ENCODE peak calls at places on chromosomes 4 and X, in four cellular contexts. B is adrenal gland, D is cerebellar cortex, J is renal cortical epithelial cell. N is an unnamed sample.

GRCh38 chr4:156568041-156568440 is 403.6 kb downstream of the PDGFC start:
- DNase-seq in B (no peak), D (no peak), J (no peak), N (no peak)

GRCh38 chrX:138011461-138011860 is 445.5 kb downstream of the ZIC3 start:
- DNase-seq in B (no peak), D (no peak), J (no peak), N (no peak)

GRCh38 chr4:162683659-162684370 is 482.9 kb downstream of the NAF1 start:
- DNase-seq in B (no peak), D (no peak), J (peak; percentile 83), N (no peak)

GRCh38 chr4:123826896-123827295 is 430.3 kb downstream of the SPRY1 start:
- DNase-seq in B (peak; percentile 56), D (no peak), J (no peak), N (no peak)

GRCh38 chr4:15368906-15369305 is 58.9 kb upstream of the C1QTNF7 start:
- DNase-seq in B (no peak), D (no peak), J (no peak), N (no peak)

GRCh38 chr4:92307156-92307555 is 3.4 kb downstream of the GRID2 start:
- DNase-seq in B (no peak), D (peak; percentile 69), J (no peak), N (no peak)

GRCh38 chrX:51395807-51396728 is 63.4 kb downstream of the NUDT10 start:
- DNase-seq in B (peak; percentile 47), D (peak; percentile 38), J (peak; percentile 1), N (peak; percentile 86)

GRCh38 chr4:171101845-171102244 is 711.4 kb upstream of the GALNTL6 start:
- DNase-seq in B (no peak), D (no peak), J (peak; percentile 7), N (no peak)

GRCh38 chr4:23021040-23021439 is 328.3 kb downstream of the GBA3 start:
- DNase-seq in B (no peak), D (no peak), J (no peak), N (no peak)

GRCh38 chrX:24718771-24719170 is 25.1 kb downstream of the POLA1 start:
- DNase-seq in B (no peak), D (no peak), J (no peak), N (no peak)

GRCh38 chr4:3321295-3321889 is 28.6 kb downstream of the RGS12 start:
- DNase-seq in B (peak; percentile 70), D (peak; percentile 39), J (no peak), N (no peak)

GRCh38 chr4:177196615-177197014 is 113.1 kb upstream of the NEIL3 start:
- DNase-seq in B (no peak), D (no peak), J (no peak), N (no peak)

GRCh38 chr4:174254613-174255012 is 28.9 kb downstream of the FBXO8 start:
- DNase-seq in B (no peak), D (no peak), J (no peak), N (no peak)

GRCh38 chrX:69033936-69034335 is 131.3 kb downstream of the PJA1 start:
- DNase-seq in B (no peak), D (no peak), J (peak; percentile 23), N (peak; percentile 78)

GRCh38 chrX:46327229-46328081 is 217.8 kb downstream of the ZNF674 start:
- DNase-seq in B (peak; percentile 17), D (peak; percentile 28), J (peak; percentile 91), N (peak; percentile 96)

GRCh38 chrX:32744906-32745305 is 466.4 kb downstream of the DMD start:
- DNase-seq in B (no peak), D (no peak), J (no peak), N (no peak)

GRCh38 chrX:123167621-123168020 is 16.5 kb upstream of the GRIA3 start:
- DNase-seq in B (no peak), D (no peak), J (no peak), N (no peak)

N was measured in ELF-1.